ENCODE peak calls at places on chromosomes 11 and 22, in eight cellular contexts. U is prostate gland, B is uterus, L is H1, P is spleen, J is breast epithelium, I is sigmoid colon, S is A549. F is an unnamed sample.

GRCh38 chr11:71425851-71426250 is 22.3 kb downstream of the DHCR7 start:
- DNase-seq in S (no peak), B (no peak), J (no peak), I (no peak), U (peak; percentile 33), L (no peak), P (no peak), F (no peak)

GRCh38 chr11:2599561-2600189 is 100.1 kb downstream of the KCNQ1OT1 start:
- DNase-seq in I (no peak), P (no peak), U (peak; percentile 44), S (no peak), J (no peak), B (no peak), L (no peak), F (no peak)

GRCh38 chr22:35191412-35191811 is 65.9 kb upstream of the HMGXB4 start:
- DNase-seq in J (no peak), S (no peak), B (no peak), L (no peak), P (no peak), I (no peak), U (peak; percentile 86), F (no peak)

GRCh38 chr11:126968915-126969314 is 31.7 kb downstream of the KIRREL3 start:
- DNase-seq in B (no peak), S (no peak), P (no peak), L (peak; percentile 44), I (no peak), U (no peak), J (no peak), F (no peak)

GRCh38 chr11:33377852-33378385 is 120.7 kb downstream of the HIPK3 start:
- DNase-seq in P (no peak), J (no peak), B (no peak), S (no peak), L (no peak), I (no peak), U (no peak), F (no peak)

GRCh38 chr22:26646158-26646557 is 11.2 kb upstream of the MIAT start:
- DNase-seq in U (no peak), I (no peak), B (no peak), L (no peak), S (no peak), J (no peak), P (no peak), F (no peak)

GRCh38 chr11:75249704-75250103 is 9.1 kb downstream of the TPBGL start:
- DNase-seq in I (no peak), U (no peak), S (no peak), L (no peak), P (peak; percentile 29), B (no peak), J (peak; percentile 24), F (no peak)

GRCh38 chr11:128884703-128885338 is 6.3 kb upstream of the KCNJ5 start:
- DNase-seq in S (peak; percentile 56), B (peak; percentile 25), I (peak; percentile 72), L (no peak), U (peak; percentile 78), P (no peak), J (peak; percentile 72), F (peak; percentile 50)

GRCh38 chr22:37610480-37611148 is 2.0 kb downstream of the GGA1 start:
- DNase-seq in U (no peak), I (no peak), P (peak; percentile 79), L (no peak), J (no peak), S (no peak), B (no peak), F (no peak)

GRCh38 chr11:105838668-105839403 is 183.2 kb downstream of the MSANTD4 start:
- DNase-seq in J (no peak), B (no peak), U (no peak), I (no peak), P (no peak), S (no peak), L (no peak), F (no peak)

GRCh38 chr11:19344661-19345518 is 104.1 kb upstream of the E2F8 start:
- DNase-seq in I (peak; percentile 66), B (no peak), P (peak; percentile 76), L (no peak), S (peak; percentile 28), U (no peak), J (peak; percentile 56), F (no peak)

GRCh38 chr22:48340727-48341709 is 1486.7 kb downstream of the BRD1 start:
- DNase-seq in U (no peak), B (no peak), J (no peak), S (no peak), L (no peak), I (peak; percentile 41), P (peak; percentile 46), F (peak; percentile 54)

GRCh38 chr11:62545437-62546243 is 966 bp downstream of the AHNAK start:
- DNase-seq in J (peak; percentile 96), U (peak; percentile 92), S (peak; percentile 89), P (peak; percentile 87), L (peak; percentile 53), B (peak; percentile 97), I (peak; percentile 97), F (peak; percentile 97)

GRCh38 chr11:62542111-62542745 is 4.4 kb downstream of the AHNAK start:
- DNase-seq in L (no peak), I (no peak), U (no peak), P (no peak), B (no peak), J (no peak), S (no peak), F (no peak)

GRCh38 chr11:62544521-62545436 is 1.8 kb downstream of the AHNAK start:
- DNase-seq in I (peak; percentile 69), B (no peak), L (no peak), U (no peak), J (no peak), P (no peak), S (peak; percentile 49), F (no peak)

GRCh38 chr11:62542750-62543567 is 3.6 kb downstream of the AHNAK start:
- DNase-seq in S (peak; percentile 72), U (peak; percentile 64), P (peak; percentile 95), J (peak; percentile 86), L (no peak), B (peak; percentile 86), I (peak; percentile 94), F (peak; percentile 86)

GRCh38 chr11:62543680-62544444 is 2.7 kb downstream of the AHNAK start:
- DNase-seq in L (no peak), J (no peak), S (no peak), B (no peak), U (peak; percentile 25), P (no peak), I (peak; percentile 69), F (no peak)
- H3K4me3 ChIP-seq in L (peak overlapping the region; percentile 65), J (peak overlapping the region; percentile 98), S (peak overlapping the region; percentile 96), B (peak overlapping the region; percentile 79), U (peak overlapping the region; percentile 93), P (peak overlapping the region; percentile 67), I (peak overlapping the region; percentile 80), F (peak overlapping the region; percentile 99)

GRCh38 chr11:103699656-103700055 is 336.8 kb upstream of the DDI1 start:
- DNase-seq in U (no peak), J (no peak), S (no peak), L (no peak), I (no peak), B (no peak), P (no peak), F (no peak)

GRCh38 chr11:103703437-103703836 is 333.0 kb upstream of the DDI1 start:
- DNase-seq in B (no peak), L (no peak), I (no peak), J (no peak), P (no peak), S (no peak), U (no peak), F (no peak)

GRCh38 chr11:103696130-103696529 is 340.3 kb upstream of the DDI1 start:
- DNase-seq in S (no peak), I (no peak), B (no peak), J (no peak), L (no peak), P (no peak), U (no peak), F (no peak)

GRCh38 chr11:103700605-103701004 is 335.8 kb upstream of the DDI1 start:
- DNase-seq in S (no peak), P (no peak), B (no peak), J (no peak), I (no peak), L (no peak), U (no peak), F (no peak)

DNA sequence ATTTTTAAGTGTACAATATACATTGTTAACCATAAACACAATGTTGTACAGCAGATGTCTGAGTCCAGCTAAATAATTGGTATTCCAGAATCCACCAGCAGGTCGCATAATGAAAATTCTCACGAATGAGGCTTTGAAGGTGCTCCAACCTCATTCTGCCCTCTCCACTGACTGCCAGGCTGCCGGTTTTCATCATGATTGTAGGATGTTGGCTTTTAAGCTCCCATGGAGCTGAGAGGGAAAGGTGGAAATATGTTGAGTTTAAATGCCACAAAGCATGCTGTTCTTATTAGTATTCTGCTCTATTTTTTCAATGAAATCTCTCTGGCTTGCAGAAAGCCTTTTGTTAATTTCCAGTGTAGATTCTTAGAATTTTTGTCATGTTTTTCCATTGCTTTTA is 337.2 kb upstream of the DDI1 start:
- DNase-seq in L (no peak), U (no peak), P (no peak), S (no peak), B (no peak), I (no peak), J (no peak), F (no peak)
- TF ChIP-seq POLR2A in L (no peak), U (no peak), P (no peak), S (no peak), B (no peak), I (no peak), J (no peak), F (no peak)

DNA sequence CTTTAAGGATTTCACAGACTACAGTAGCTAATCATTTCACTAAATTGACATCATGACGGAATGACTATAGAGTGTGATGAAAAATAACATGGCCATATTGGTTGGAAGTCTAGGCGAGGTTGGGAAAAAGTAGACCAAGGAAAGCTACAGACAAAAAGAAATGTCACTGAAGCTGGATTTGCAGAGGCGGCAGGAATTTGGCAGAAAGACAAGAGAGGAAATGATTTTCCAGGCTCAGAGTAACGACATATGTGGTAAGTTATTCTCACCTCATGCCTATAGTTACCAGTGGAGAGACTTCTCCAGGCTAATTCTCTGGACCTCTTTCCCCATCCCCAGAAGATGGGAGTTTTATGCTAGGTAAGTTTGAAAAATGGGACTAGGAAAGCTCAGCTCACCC is 1005.8 kb upstream of the CCDC90B start:
- DNase-seq in P (no peak), U (no peak), S (no peak), L (no peak), J (no peak), I (no peak), B (no peak), F (no peak)
- H3K4me1 ChIP-seq in P (no peaks in the 10 kb centered on the region), U (no peaks in the 10 kb centered on the region), S (no peaks in the 10 kb centered on the region), L (no peaks in the 10 kb centered on the region), J (no peaks in the 10 kb centered on the region), I (no peaks in the 10 kb centered on the region), B (no peaks in the 10 kb centered on the region), F (no peaks in the 10 kb centered on the region)

DNA sequence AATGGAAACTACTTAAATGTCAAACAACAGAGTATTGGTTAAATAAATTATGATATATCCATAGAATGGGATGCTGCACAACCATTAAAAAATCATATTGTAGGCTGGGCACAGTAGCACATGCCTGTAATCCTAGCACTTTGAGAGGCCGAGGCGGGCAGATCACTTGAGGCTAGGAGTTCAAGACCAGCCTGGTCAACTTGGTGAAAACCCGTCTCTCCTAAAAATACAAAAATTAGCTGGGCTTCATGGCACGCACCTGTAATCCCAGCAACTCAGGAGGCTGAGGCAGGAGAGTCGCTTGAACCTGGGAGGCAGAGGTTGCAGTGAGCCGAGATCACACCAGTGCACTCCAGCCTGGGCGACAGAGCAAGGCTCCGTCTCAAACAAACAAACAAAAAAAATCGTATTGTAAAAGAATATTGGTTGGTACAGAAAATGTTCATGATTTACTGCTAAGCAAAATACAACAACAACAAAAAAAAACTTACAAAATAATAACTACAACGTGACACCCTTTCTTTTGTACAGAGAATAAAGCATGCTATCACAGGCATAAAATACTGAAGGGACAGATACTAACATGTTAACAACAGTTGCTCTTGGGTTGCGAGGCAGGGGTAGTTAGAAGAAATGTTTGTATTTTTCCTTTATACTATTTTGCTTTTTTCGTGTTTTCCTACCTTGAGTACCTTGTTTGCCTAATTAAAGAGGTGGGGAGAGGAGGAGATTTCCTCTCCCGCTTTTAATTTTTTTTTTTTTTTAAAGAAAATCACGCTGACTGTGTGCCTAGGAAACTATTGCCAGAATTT is 21.3 kb upstream of the RRAS2 start:
- DNase-seq in B (no peak), L (no peak), S (no peak), I (no peak), J (no peak), U (no peak), P (no peak), F (no peak)
- H3K4me3 ChIP-seq in B (peak overlapping the region; percentile 39), L (peak overlapping the region; percentile 54), S (peak overlapping the region; percentile 50), I (peak overlapping the region; percentile 53), J (peak overlapping the region; percentile 73), U (peak overlapping the region; percentile 38), P (peak overlapping the region; percentile 52), F (peak overlapping the region; percentile 49)

F was measured in ovary.